ENCODE peak calls at places on chromosomes 11 and 22, in four cellular contexts. O is IMR-90, R is GM12864, U is fibroblast of the aortic adventitia. Y is an unnamed sample.

GRCh38 chr11:113574171-113574570 is 99.0 kb upstream of the DRD2 start:
- DNase-seq in R (no peak), U (no peak), O (no peak), Y (no peak)

GRCh38 chr11:75631086-75631694 is 37.6 kb downstream of the MAP6 start:
- DNase-seq in U (no peak), R (no peak), O (peak; percentile 24), Y (no peak)

GRCh38 chr11:9138612-9139579 is 47.5 kb upstream of the SCUBE2 start:
- DNase-seq in O (peak; percentile 95), U (peak; percentile 91), R (no peak), Y (peak; percentile 86)

GRCh38 chr22:30890689-30891442 is 77.7 kb downstream of the MORC2 start:
- DNase-seq in R (no peak), U (peak; percentile 30), O (peak; percentile 10), Y (peak; percentile 52)

GRCh38 chr11:2248242-2248641 is 22.1 kb downstream of the ASCL2 start:
- DNase-seq in O (no peak), U (no peak), R (no peak), Y (no peak)

GRCh38 chr22:42258126-42258525 is 12.3 kb downstream of the TCF20 start:
- DNase-seq in U (no peak), O (no peak), R (no peak), Y (no peak)

GRCh38 chr11:20367313-20367948 is 3.9 kb downstream of the HTATIP2 start:
- DNase-seq in R (no peak), O (peak; percentile 94), U (peak; percentile 85), Y (peak; percentile 89)

GRCh38 chr11:19714387-19715363 is 2.0 kb downstream of the NAV2 start:
- DNase-seq in O (peak; percentile 85), R (no peak), U (peak; percentile 94), Y (peak; percentile 44)

GRCh38 chr11:67516806-67517205 is 6.4 kb downstream of the CABP2 start:
- DNase-seq in U (no peak), O (no peak), R (no peak), Y (no peak)

GRCh38 chr22:39144101-39144815 is 8.2 kb downstream of the CBX7 start:
- DNase-seq in U (peak; percentile 43), O (peak; percentile 30), R (no peak), Y (peak; percentile 65)

GRCh38 chr11:114359342-114359741 is 41.0 kb downstream of the C11orf71 start:
- DNase-seq in R (no peak), O (peak; percentile 60), U (peak; percentile 22), Y (peak; percentile 45)

GRCh38 chr11:63862923-63863322 is 24.0 kb downstream of the MARK2 start:
- DNase-seq in U (no peak), R (no peak), O (no peak), Y (peak; percentile 61)

GRCh38 chr11:116963813-116964212 is 126.4 kb upstream of the APOA1 start:
- DNase-seq in O (no peak), U (no peak), R (no peak), Y (no peak)

GRCh38 chr22:37305873-37306272 is 23.6 kb downstream of the CYTH4 start:
- DNase-seq in O (no peak), R (no peak), U (no peak), Y (no peak)
- H3K4me3 ChIP-seq in O (no peak overlapping the region), R (no peak overlapping the region), U (no peak overlapping the region), Y (no peak overlapping the region)

GRCh38 chr11:47269829-47270305 is at the start of gene MADD:
- DNase-seq in U (peak; percentile 75), O (peak; percentile 78), R (peak; percentile 65), Y (peak; percentile 84)
- TF ChIP-seq CTCF in U (no peak), O (no peak), R (no peak), Y (no peak)

DNA sequence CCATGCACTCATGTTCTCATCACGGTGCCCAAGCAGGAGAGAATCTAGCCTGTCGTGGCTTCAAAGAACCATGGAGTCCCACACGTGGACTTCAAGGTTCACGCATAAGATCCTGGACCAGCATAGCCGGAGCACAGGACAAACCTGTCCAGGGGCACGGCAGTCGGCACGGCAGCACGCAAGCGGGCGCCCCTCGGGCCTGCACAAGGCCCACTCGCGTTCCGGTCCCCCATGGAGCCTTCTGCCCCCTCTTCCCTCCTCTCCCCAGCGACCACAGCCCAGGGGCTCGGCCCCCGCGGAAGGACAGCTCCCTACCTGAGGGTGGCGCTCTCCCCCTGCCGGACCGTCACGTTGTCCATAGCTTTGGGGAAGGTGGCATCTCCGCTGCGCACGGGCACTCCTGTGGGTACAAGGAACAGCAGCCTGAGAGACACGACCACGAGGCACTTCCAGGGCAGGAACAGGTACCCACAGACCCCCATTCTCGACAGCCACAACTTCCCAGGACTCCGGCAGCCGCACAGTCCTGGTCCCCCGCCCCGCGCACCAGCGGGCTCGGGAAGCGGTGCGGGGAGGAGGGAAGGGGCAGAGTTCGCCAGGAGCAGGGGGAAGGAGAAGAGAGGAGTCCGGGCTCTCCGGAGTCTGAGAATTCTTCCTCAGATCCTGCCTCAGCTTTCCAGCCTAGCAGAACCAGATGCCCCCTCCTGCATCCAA is 589.5 kb downstream of the OPCML start:
- DNase-seq in O (no peak), U (no peak), R (no peak), Y (no peak)
- H3K4me3 ChIP-seq in O (peak overlapping the region; percentile 53), U (no peak overlapping the region), R (no peak overlapping the region), Y (no peak overlapping the region)

DNA sequence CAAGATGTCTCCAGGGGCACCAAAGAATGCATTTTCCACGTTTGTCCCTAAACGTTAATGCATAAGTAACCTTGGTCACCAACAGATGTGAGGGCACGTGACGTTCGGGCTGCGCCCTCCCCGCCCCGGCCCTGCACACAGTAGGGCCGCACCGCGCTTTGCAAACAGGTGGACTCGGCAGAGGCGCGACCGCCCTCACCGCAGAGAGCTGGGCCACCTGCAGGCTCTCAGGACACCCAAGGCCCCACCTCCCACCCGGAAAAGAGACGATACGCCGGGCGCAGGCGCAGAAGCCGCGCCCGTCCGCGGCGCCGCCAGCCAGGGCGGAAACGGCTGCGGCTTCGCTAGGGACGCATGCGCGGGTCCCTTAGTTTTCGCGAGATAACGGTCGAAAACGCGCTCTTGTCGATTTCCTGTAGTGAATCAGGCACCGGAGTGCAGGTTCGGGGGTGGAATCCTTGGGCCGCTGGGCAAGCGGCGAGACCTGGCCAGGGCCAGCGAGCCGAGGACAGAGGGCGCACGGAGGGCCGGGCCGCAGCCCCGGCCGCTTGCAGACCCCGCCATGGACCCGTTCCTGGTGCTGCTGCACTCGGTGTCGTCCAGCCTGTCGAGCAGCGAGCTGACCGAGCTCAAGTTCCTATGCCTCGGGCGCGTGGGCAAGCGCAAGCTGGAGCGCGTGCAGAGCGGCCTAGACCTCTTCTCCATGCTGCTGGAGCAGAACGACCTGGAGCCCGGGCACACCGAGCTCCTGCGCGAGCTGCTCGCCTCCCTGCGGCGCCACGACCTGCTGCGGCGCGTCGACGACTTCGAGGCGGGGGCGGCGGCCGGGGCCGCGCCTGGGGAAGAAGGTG is at the start of gene FADD:
- DNase-seq in R (peak; percentile 81), O (peak; percentile 92), U (peak; percentile 92), Y (peak; percentile 94)
- TF ChIP-seq CTCF in R (no peak), O (no peak), U (no peak), Y (no peak)

GRCh38 chr11:44729065-44729464 is 2.3 kb downstream of the TSPAN18 start:
- DNase-seq in O (no peak), R (no peak), U (no peak), Y (no peak)
- H3K4me3 ChIP-seq in O (no peak overlapping the region), R (no peak overlapping the region), U (no peak overlapping the region), Y (no peak overlapping the region)

DNA sequence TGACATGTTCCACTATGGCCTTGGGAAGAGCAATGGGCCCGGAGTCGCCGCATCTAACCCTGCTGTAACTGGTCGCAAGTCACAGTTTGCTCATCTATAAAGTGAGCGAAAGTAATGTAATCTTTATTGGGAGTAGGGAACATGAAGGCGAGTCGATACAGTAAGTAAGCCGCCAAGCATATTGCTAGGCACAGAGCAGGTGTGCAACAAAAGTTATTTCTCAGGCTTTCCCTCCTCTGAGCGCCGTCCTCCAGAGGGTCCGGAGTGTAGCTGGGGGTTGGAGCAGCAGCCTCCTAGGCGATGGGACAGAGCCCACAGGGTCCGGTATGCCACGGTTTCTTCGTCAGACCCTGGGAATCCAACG is 343 bp upstream of the SPON1 start:
- DNase-seq in U (no peak), R (no peak), O (no peak), Y (no peak)
- TF ChIP-seq CTCF in U (no peak), R (no peak), O (no peak), Y (no peak)

Y was measured in choroid plexus epithelial cell.